ENCODE peak calls at places on chromosomes 6 and 20, in nine cellular contexts. P, B, X, V, Q, A, F, M and J are unnamed samples.

GRCh38 chr6:64811145-64811544 is 895.9 kb downstream of the EYS start:
- DNase-seq in P (no peak), B (no peak), X (no peak), V (no peak), Q (peak), A (peak), F (no peak), M (no peak), J (peak)

GRCh38 chr20:35714127-35714526 is 14.9 kb downstream of the ROMO1 start:
- DNase-seq in P (no peak), B (no peak), X (no peak), V (no peak), Q (no peak), A (no peak), F (no peak), M (no peak), J (no peak)

GRCh38 chr6:70051197-70051596 is 184.8 kb downstream of the COL19A1 start:
- DNase-seq in P (no peak), B (no peak), X (no peak), V (no peak), Q (no peak), A (no peak), F (no peak), M (no peak), J (no peak)

GRCh38 chr20:40744494-40745175 is 55.6 kb upstream of the MAFB start:
- DNase-seq in P (no peak), B (no peak), X (no peak), V (no peak), Q (no peak), A (no peak), F (no peak), M (no peak), J (no peak)

GRCh38 chr6:18742406-18742805 is 355.3 kb downstream of the RNF144B start:
- DNase-seq in P (no peak), B (peak), X (peak), V (peak), Q (peak), A (peak), F (no peak), M (no peak), J (peak)

GRCh38 chr6:29011276-29011734 is 6.2 kb upstream of the ZNF311 start:
- DNase-seq in P (peak), B (peak), X (peak), V (peak), Q (peak), A (peak), F (no peak), M (peak), J (peak)

GRCh38 chr6:28673800-28674671 is 148.4 kb downstream of the GPX5 start:
- DNase-seq in P (peak), B (peak), X (peak), V (peak), Q (peak), A (peak), F (no peak), M (no peak), J (peak)

GRCh38 chr6:41200901-41201783 is at the start of gene TREML2:
- DNase-seq in P (no peak), B (no peak), X (no peak), V (no peak), Q (no peak), A (no peak), F (no peak), M (peak), J (no peak)

GRCh38 chr20:5745416-5745968 is 4.7 kb upstream of the SHLD1 start:
- DNase-seq in P (no peak), B (no peak), X (no peak), V (no peak), Q (no peak), A (no peak), F (no peak), M (no peak), J (no peak)

GRCh38 chr6:149235130-149235561 is 82.4 kb upstream of the TAB2 start:
- DNase-seq in P (no peak), B (peak), X (peak), V (peak), Q (peak), A (peak), F (no peak), M (peak), J (peak)

DNA sequence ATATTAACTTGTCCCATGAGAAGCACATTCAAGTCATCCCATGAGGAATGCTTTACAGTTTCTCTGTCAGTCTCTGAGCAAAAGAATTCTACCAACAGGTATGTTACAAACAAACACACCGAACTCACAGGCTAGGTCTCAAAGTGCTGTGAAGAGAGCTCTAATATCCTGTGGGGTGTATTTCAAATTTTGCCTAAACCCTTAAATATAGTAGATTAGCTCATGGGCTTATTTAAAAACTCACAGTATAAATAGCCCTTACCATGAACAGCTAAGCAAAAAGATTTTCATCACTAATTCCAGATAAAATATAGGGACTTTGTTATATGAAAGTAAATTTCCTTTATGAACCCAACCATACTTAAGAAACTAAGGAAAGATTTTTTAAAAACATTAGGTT is 77.8 kb downstream of the FILIP1 start:
- DNase-seq in P (no peak), B (no peak), X (no peak), V (no peak), Q (no peak), A (no peak), F (no peak), M (no peak), J (no peak)
- H3K4me3 ChIP-seq in P (no peak), B (no peak), X (no peak), V (no peak), Q (no peak), A (no peak), F (no peak), M (no peak), J (no peak)

GRCh38 chr6:140915001-140915950 is 1217.4 kb upstream of the GJE1 start:
- DNase-seq in P (no peak), B (peak), X (no peak), V (no peak), Q (peak), A (no peak), F (no peak), M (no peak), J (no peak)
- TF ChIP-seq CTCF in P (no peak), B (no peak), X (no peak), V (no peak), Q (peak), A (no peak), F (no peak), M (no peak), J (peak)

GRCh38 chr6:47437592-47437991 is 40.0 kb upstream of the CD2AP start:
- DNase-seq in P (no peak), B (no peak), X (no peak), V (no peak), Q (no peak), A (no peak), F (no peak), M (no peak), J (no peak)

GRCh38 chr6:47435254-47435612 is 42.4 kb upstream of the CD2AP start:
- DNase-seq in P (no peak), B (no peak), X (no peak), V (no peak), Q (no peak), A (no peak), F (no peak), M (no peak), J (no peak)

GRCh38 chr6:47440722-47441121 is 36.9 kb upstream of the CD2AP start:
- DNase-seq in P (no peak), B (no peak), X (peak), V (no peak), Q (no peak), A (no peak), F (no peak), M (no peak), J (no peak)

GRCh38 chr6:47438481-47439347 is 38.9 kb upstream of the CD2AP start:
- DNase-seq in P (no peak), B (no peak), X (no peak), V (no peak), Q (no peak), A (no peak), F (peak), M (no peak), J (no peak)

GRCh38 chr6:47439348-47439668 is 38.3 kb upstream of the CD2AP start:
- DNase-seq in P (no peak), B (no peak), X (no peak), V (no peak), Q (no peak), A (no peak), F (no peak), M (no peak), J (no peak)
- H3K4me3 ChIP-seq in P (no peak), B (no peak), X (no peak), V (no peak), Q (no peak), A (no peak), F (no peak), M (no peak), J (no peak)

DNA sequence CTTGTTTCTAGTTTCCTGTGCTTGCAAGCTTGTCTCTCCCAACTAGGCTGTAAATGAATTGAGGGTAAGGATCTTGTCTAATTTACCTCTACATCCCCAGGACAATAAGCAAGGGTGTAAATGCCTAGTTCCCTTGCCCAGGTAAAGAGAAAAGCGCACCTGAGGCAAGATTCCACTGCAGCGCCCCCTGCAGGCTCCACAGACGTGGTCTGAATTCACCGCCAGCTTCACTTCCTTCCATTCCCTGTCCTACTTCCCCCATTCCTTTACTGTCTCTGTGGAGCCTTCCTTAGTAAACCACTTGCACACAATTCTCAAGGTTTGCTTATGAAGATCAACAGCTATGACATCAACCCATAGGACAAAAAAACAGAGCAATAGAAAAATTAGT is 42.3 kb downstream of the ANKEF1 start:
- DNase-seq in P (no peak), B (no peak), X (no peak), V (no peak), Q (no peak), A (no peak), F (no peak), M (peak), J (no peak)
- TF ChIP-seq CTCF in P (peak), B (peak), X (peak), V (peak), Q (peak), A (peak), F (no peak), M (no peak), J (peak)

GRCh38 chr6:35140991-35141720 is at the start of gene TCP11:
- DNase-seq in P (no peak), B (no peak), X (no peak), V (no peak), Q (no peak), A (no peak), F (peak), M (peak), J (no peak)
- H3K4me3 ChIP-seq in P (no peak), B (no peak), X (no peak), V (no peak), Q (no peak), A (no peak), F (peak), M (peak), J (no peak)

DNA sequence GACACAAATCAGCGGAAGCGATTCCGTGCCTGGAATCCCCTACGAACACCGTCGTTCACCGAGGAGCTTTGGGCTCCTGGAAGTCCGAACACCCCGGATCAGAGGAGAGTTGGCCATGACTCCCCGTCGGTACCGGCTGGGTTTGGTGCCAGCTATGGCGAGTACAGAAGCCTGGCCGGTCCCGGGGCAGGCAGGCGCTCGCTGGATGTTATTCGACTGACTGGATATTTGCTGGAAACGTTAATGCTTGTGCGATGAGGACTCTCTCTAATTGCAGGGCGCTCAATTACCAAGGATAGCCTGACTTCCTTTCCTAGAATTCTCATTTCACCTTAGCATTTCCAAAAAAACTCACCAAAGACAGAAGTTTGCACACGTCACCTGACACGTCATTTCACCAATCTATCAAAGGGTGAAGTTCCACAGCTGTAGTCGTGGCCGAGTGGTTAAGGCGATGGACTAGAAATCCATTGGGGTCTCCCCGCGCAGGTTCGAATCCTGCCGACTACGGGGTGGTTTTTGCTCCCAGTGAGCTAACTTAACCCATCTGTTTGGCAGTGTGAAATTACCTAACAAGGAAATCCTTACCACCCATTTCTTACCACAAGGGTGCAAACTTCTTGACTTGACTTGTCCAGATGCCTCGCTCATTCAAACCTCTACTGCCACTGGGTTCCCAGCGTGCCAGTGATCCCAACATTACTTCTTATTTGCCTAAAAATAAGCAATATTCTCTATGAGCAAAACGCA is 22.7 kb upstream of the ZNF184 start:
- DNase-seq in P (no peak), B (peak), X (peak), V (peak), Q (peak), A (peak), F (peak), M (no peak), J (peak)
- TF ChIP-seq CTCF in P (no peak), B (peak), X (no peak), V (peak), Q (peak), A (no peak), F (no peak), M (no peak), J (peak)

GRCh38 chr6:101089640-101090039 is 208.5 kb upstream of the ASCC3 start:
- DNase-seq in P (no peak), B (peak), X (no peak), V (no peak), Q (no peak), A (no peak), F (no peak), M (no peak), J (no peak)
- H3K4me3 ChIP-seq in P (no peak), B (no peak), X (no peak), V (no peak), Q (no peak), A (no peak), F (no peak), M (no peak), J (no peak)

DNA sequence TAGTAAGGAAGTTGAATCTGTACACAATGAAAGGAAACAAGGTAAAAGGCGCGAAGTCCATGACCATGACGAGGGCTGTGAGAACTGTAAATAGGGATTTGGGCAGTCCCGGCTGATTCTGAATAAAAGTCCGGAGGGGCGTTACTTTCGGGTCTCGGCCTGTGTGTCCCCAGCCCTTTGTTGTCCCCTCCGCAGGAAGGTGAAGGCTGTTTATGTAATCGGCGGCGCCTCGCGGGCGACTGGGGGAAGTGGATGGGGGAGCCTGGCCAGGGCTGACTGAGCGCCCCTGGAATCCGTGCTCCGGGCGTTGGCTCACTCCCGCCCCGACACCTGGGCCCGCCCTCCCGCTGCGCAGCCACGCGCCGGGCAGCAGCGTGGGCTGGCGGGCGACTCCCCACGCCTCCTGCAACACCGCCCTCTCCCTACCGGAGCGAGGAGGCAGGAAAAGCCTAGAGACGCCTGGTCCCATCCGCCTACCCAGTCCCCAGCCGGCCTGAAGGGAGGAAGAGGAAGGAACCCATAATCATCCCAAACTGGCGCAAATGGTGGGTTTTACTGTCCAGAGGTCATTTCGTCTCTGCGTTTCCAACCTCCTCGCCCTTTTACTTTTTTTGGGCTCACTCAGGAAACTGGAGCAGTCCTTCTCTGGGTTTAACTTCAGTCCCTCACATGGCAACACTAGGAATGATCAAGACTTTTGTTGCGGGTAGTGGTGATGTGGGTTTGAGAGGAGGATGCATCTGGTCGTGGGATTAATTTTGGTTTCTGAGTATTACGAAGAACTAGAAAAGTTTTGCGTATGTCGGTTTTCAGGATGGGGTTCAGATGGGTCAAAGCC is 12.1 kb downstream of the TRIM31 start:
- DNase-seq in P (peak), B (no peak), X (no peak), V (no peak), Q (no peak), A (no peak), F (peak), M (peak), J (no peak)
- TF ChIP-seq CTCF in P (peak), B (no peak), X (no peak), V (no peak), Q (no peak), A (no peak), F (no peak), M (peak), J (no peak)